ENCODE peak calls at places on chromosomes 6 and 20, in eight cellular contexts. One of them, this sample, is unnamed.

GRCh38 chr6:120122401-120122800 is 772.8 kb upstream of the MAN1A1 start:
- DNase-seq in tibial artery: no peak
- DNase-seq in GM12878: no peak
- DNase-seq in brain microvascular endothelial cell: no peak
- DNase-seq in PC-3: peak
- DNase-seq in hepatocyte: no peak
- DNase-seq in WERI-Rb-1: no peak
- DNase-seq in AG04449: no peak
- DNase-seq in this sample: no peak

GRCh38 chr6:12422848-12423247 is 132.7 kb downstream of the EDN1 start:
- DNase-seq in WERI-Rb-1: no peak
- DNase-seq in AG04449: no peak
- DNase-seq in brain microvascular endothelial cell: no peak
- DNase-seq in hepatocyte: no peak
- DNase-seq in GM12878: no peak
- DNase-seq in PC-3: no peak
- DNase-seq in tibial artery: peak
- DNase-seq in this sample: no peak

GRCh38 chr6:155224618-155225017 is 39.2 kb upstream of the CLDN20 start:
- DNase-seq in WERI-Rb-1: no peak
- DNase-seq in brain microvascular endothelial cell: no peak
- DNase-seq in AG04449: no peak
- DNase-seq in GM12878: no peak
- DNase-seq in PC-3: no peak
- DNase-seq in tibial artery: no peak
- DNase-seq in hepatocyte: peak
- DNase-seq in this sample: no peak

GRCh38 chr20:20664795-20665194 is 47.6 kb downstream of the RALGAPA2 start:
- DNase-seq in AG04449: no peak
- DNase-seq in GM12878: no peak
- DNase-seq in hepatocyte: peak
- DNase-seq in WERI-Rb-1: peak
- DNase-seq in brain microvascular endothelial cell: peak
- DNase-seq in PC-3: peak
- DNase-seq in tibial artery: no peak
- DNase-seq in this sample: peak

GRCh38 chr6:35469711-35470662 is 1.8 kb downstream of the RPL10A start:
- DNase-seq in WERI-Rb-1: peak
- DNase-seq in brain microvascular endothelial cell: no peak
- DNase-seq in AG04449: no peak
- DNase-seq in GM12878: no peak
- DNase-seq in tibial artery: no peak
- DNase-seq in PC-3: peak
- DNase-seq in hepatocyte: no peak
- DNase-seq in this sample: peak

GRCh38 chr6:35486005-35486925 is 10.6 kb downstream of the TEAD3 start:
- DNase-seq in AG04449: no peak
- DNase-seq in PC-3: peak
- DNase-seq in hepatocyte: peak
- DNase-seq in tibial artery: peak
- DNase-seq in brain microvascular endothelial cell: no peak
- DNase-seq in GM12878: no peak
- DNase-seq in WERI-Rb-1: peak
- DNase-seq in this sample: no peak

GRCh38 chr6:154500769-154501171 is 9.7 kb downstream of the CNKSR3 start:
- DNase-seq in WERI-Rb-1: no peak
- DNase-seq in tibial artery: no peak
- DNase-seq in GM12878: no peak
- DNase-seq in AG04449: no peak
- DNase-seq in hepatocyte: peak
- DNase-seq in brain microvascular endothelial cell: no peak
- DNase-seq in PC-3: peak
- DNase-seq in this sample: no peak

GRCh38 chr6:138493413-138493812 is 5.9 kb downstream of the NHSL1 start:
- DNase-seq in AG04449: peak
- DNase-seq in tibial artery: no peak
- DNase-seq in brain microvascular endothelial cell: peak
- DNase-seq in PC-3: no peak
- DNase-seq in GM12878: no peak
- DNase-seq in hepatocyte: peak
- DNase-seq in WERI-Rb-1: no peak
- DNase-seq in this sample: no peak

GRCh38 chr20:60057866-60058807 is 99.9 kb downstream of the CDH26 start:
- DNase-seq in tibial artery: no peak
- DNase-seq in WERI-Rb-1: peak
- DNase-seq in GM12878: no peak
- DNase-seq in AG04449: no peak
- DNase-seq in PC-3: no peak
- DNase-seq in hepatocyte: peak
- DNase-seq in brain microvascular endothelial cell: peak
- DNase-seq in this sample: peak

GRCh38 chr6:70180183-70180903 is 122.5 kb downstream of the COL9A1 start:
- DNase-seq in AG04449: no peak
- DNase-seq in hepatocyte: no peak
- DNase-seq in tibial artery: no peak
- DNase-seq in PC-3: no peak
- DNase-seq in brain microvascular endothelial cell: no peak
- DNase-seq in WERI-Rb-1: no peak
- DNase-seq in GM12878: no peak
- DNase-seq in this sample: no peak

GRCh38 chr6:31970604-31971271 is 1.2 kb downstream of the DXO start:
- DNase-seq in brain microvascular endothelial cell: no peak
- DNase-seq in AG04449: no peak
- DNase-seq in WERI-Rb-1: no peak
- DNase-seq in tibial artery: no peak
- DNase-seq in PC-3: peak
- DNase-seq in hepatocyte: no peak
- DNase-seq in GM12878: no peak
- DNase-seq in this sample: peak

GRCh38 chr20:56245761-56246160 is 2.8 kb upstream of the MC3R start:
- DNase-seq in WERI-Rb-1: no peak
- DNase-seq in brain microvascular endothelial cell: no peak
- DNase-seq in AG04449: no peak
- DNase-seq in tibial artery: no peak
- DNase-seq in PC-3: peak
- DNase-seq in GM12878: no peak
- DNase-seq in hepatocyte: no peak
- DNase-seq in this sample: no peak

GRCh38 chr6:75207211-75207984 is 1.5 kb upstream of the COL12A1 start:
- DNase-seq in GM12878: no peak
- DNase-seq in PC-3: no peak
- DNase-seq in AG04449: no peak
- DNase-seq in brain microvascular endothelial cell: no peak
- DNase-seq in WERI-Rb-1: no peak
- DNase-seq in hepatocyte: peak
- DNase-seq in tibial artery: no peak
- DNase-seq in this sample: no peak

GRCh38 chr6:21479140-21479539 is 114.4 kb upstream of the SOX4 start:
- DNase-seq in hepatocyte: no peak
- DNase-seq in GM12878: no peak
- DNase-seq in tibial artery: no peak
- DNase-seq in AG04449: no peak
- DNase-seq in WERI-Rb-1: no peak
- DNase-seq in PC-3: peak
- DNase-seq in brain microvascular endothelial cell: peak
- DNase-seq in this sample: peak

GRCh38 chr6:45924763-45925342 is 90.8 kb downstream of the CLIC5 start:
- DNase-seq in AG04449: no peak
- DNase-seq in PC-3: peak
- DNase-seq in brain microvascular endothelial cell: no peak
- DNase-seq in tibial artery: no peak
- DNase-seq in GM12878: no peak
- DNase-seq in WERI-Rb-1: no peak
- DNase-seq in hepatocyte: no peak
- DNase-seq in this sample: no peak

GRCh38 chr6:145018027-145018426 is 717.3 kb downstream of the EPM2A start:
- DNase-seq in WERI-Rb-1: no peak
- DNase-seq in AG04449: no peak
- DNase-seq in tibial artery: no peak
- DNase-seq in brain microvascular endothelial cell: no peak
- DNase-seq in PC-3: no peak
- DNase-seq in GM12878: no peak
- DNase-seq in hepatocyte: no peak
- DNase-seq in this sample: no peak

GRCh38 chr6:2103644-2104523 is 141.5 kb downstream of the GMDS start:
- DNase-seq in WERI-Rb-1: no peak
- DNase-seq in AG04449: no peak
- DNase-seq in brain microvascular endothelial cell: peak
- DNase-seq in tibial artery: peak
- DNase-seq in hepatocyte: peak
- DNase-seq in GM12878: peak
- DNase-seq in PC-3: peak
- DNase-seq in this sample: peak

DNA sequence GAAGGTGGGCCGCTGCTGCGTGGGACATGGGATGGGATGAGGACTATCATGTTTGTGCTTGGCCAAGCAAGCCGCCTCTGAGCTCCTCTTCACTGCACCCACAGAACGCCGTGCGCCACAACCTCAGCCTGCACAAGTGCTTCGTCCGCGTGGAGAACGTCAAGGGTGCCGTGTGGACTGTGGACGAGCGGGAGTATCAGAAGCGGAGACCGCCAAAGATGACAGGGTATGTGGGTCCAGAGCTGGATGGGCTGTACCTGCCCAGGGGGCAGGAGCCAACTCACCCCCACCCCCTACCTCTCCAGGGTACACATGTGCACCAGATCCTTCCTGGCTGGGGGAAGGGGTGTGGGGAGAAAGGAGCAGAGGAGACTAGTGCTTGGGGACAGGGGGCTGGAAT is 43.5 kb upstream of the MDFI start:
- DNase-seq in WERI-Rb-1: no peak
- DNase-seq in GM12878: no peak
- DNase-seq in AG04449: no peak
- DNase-seq in hepatocyte: peak
- DNase-seq in tibial artery: no peak
- DNase-seq in PC-3: no peak
- DNase-seq in brain microvascular endothelial cell: no peak
- DNase-seq in this sample: no peak
- H3K4me3 ChIP-seq in WERI-Rb-1: no peak
- H3K4me3 ChIP-seq in GM12878: no peak
- H3K4me3 ChIP-seq in AG04449: no peak
- H3K4me3 ChIP-seq in hepatocyte: no peak
- H3K4me3 ChIP-seq in tibial artery: no peak
- H3K4me3 ChIP-seq in PC-3: no peak
- H3K4me3 ChIP-seq in brain microvascular endothelial cell: no peak
- H3K4me3 ChIP-seq in this sample: no peak

GRCh38 chr20:25696384-25697131 is at the start of gene ZNF337:
- DNase-seq in hepatocyte: peak
- DNase-seq in AG04449: peak
- DNase-seq in tibial artery: peak
- DNase-seq in PC-3: peak
- DNase-seq in WERI-Rb-1: peak
- DNase-seq in brain microvascular endothelial cell: peak
- DNase-seq in GM12878: peak
- DNase-seq in this sample: peak
- TF ChIP-seq CTCF in hepatocyte: peak
- TF ChIP-seq CTCF in AG04449: peak
- TF ChIP-seq CTCF in tibial artery: peak
- TF ChIP-seq CTCF in PC-3: peak
- TF ChIP-seq CTCF in WERI-Rb-1: peak
- TF ChIP-seq CTCF in brain microvascular endothelial cell: no peak
- TF ChIP-seq CTCF in GM12878: no peak
- TF ChIP-seq CTCF in this sample: no peak

GRCh38 chr6:157302761-157303160 is 20.6 kb downstream of the TMEM242 start:
- DNase-seq in WERI-Rb-1: no peak
- DNase-seq in AG04449: no peak
- DNase-seq in PC-3: no peak
- DNase-seq in brain microvascular endothelial cell: no peak
- DNase-seq in GM12878: no peak
- DNase-seq in tibial artery: no peak
- DNase-seq in hepatocyte: peak
- DNase-seq in this sample: no peak

GRCh38 chr6:157300436-157300835 is 22.9 kb downstream of the TMEM242 start:
- DNase-seq in tibial artery: no peak
- DNase-seq in hepatocyte: no peak
- DNase-seq in GM12878: no peak
- DNase-seq in PC-3: no peak
- DNase-seq in WERI-Rb-1: no peak
- DNase-seq in AG04449: no peak
- DNase-seq in brain microvascular endothelial cell: no peak
- DNase-seq in this sample: no peak

GRCh38 chr6:157307661-157308060 is 15.7 kb downstream of the TMEM242 start:
- DNase-seq in AG04449: no peak
- DNase-seq in PC-3: no peak
- DNase-seq in GM12878: no peak
- DNase-seq in tibial artery: no peak
- DNase-seq in hepatocyte: no peak
- DNase-seq in brain microvascular endothelial cell: no peak
- DNase-seq in WERI-Rb-1: no peak
- DNase-seq in this sample: no peak

GRCh38 chr6:157304840-157305675 is 18.3 kb downstream of the TMEM242 start:
- DNase-seq in GM12878: no peak
- DNase-seq in AG04449: no peak
- DNase-seq in hepatocyte: peak
- DNase-seq in tibial artery: no peak
- DNase-seq in brain microvascular endothelial cell: peak
- DNase-seq in PC-3: no peak
- DNase-seq in WERI-Rb-1: no peak
- DNase-seq in this sample: no peak

DNA sequence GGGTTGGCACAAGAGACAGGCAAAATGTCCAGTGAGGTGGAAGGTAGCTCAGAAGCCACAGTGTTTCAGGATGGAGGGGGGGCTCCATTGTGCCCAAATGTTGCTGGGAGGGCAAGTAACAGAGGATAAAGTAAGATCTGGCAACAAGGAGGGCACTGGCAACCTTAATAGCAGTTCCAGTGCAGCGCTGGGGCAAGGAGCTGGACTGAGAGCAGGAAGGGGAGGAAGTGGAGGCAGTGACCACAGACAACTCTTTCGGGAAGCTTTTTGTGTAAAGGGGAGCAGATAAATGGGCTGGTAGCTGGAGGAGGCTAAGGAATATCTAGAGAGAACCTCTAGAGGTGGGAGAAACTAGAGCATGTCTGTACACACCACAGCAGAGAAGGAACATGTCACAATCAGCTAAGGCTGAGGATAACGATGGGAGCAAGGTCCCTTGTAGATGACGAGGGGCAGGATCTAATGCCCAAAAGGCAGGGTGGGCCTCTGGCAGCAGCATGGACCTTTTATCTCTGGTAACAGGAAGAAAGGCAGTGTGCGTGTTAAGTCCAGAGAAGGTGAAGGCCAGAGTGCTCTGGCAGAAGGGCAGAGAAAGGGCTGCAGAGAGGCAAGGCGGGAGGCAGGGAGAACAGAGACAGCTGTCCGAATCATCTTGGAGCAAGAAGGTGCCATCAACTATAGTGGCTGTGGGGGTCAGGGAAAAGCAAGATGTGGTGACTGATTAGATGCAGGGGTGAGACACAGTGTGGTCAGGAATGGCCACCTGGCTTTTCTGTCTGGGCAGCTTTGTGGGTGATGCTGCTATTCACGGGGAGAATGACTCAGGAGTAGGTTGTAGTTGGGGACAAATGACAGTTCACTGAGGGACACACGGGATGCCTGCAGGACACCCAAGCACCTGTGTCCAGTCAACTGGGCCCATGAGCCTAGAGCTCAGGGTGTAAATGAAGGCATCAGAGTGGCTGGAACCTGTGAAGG is 17.4 kb downstream of the TMEM242 start:
- DNase-seq in hepatocyte: no peak
- DNase-seq in brain microvascular endothelial cell: no peak
- DNase-seq in PC-3: no peak
- DNase-seq in GM12878: no peak
- DNase-seq in tibial artery: no peak
- DNase-seq in WERI-Rb-1: no peak
- DNase-seq in AG04449: no peak
- DNase-seq in this sample: no peak
- H3K4me3 ChIP-seq in hepatocyte: no peak
- H3K4me3 ChIP-seq in brain microvascular endothelial cell: no peak
- H3K4me3 ChIP-seq in PC-3: no peak
- H3K4me3 ChIP-seq in GM12878: no peak
- H3K4me3 ChIP-seq in tibial artery: no peak
- H3K4me3 ChIP-seq in WERI-Rb-1: no peak
- H3K4me3 ChIP-seq in AG04449: no peak
- H3K4me3 ChIP-seq in this sample: no peak

GRCh38 chr20:61683721-61684120 is 382.0 kb downstream of the TAF4 start:
- DNase-seq in AG04449: no peak
- DNase-seq in brain microvascular endothelial cell: no peak
- DNase-seq in GM12878: no peak
- DNase-seq in hepatocyte: no peak
- DNase-seq in tibial artery: no peak
- DNase-seq in WERI-Rb-1: no peak
- DNase-seq in PC-3: no peak
- DNase-seq in this sample: no peak
- TF ChIP-seq CTCF in AG04449: no peak
- TF ChIP-seq CTCF in brain microvascular endothelial cell: no peak
- TF ChIP-seq CTCF in GM12878: no peak
- TF ChIP-seq CTCF in hepatocyte: no peak
- TF ChIP-seq CTCF in tibial artery: no peak
- TF ChIP-seq CTCF in WERI-Rb-1: no peak
- TF ChIP-seq CTCF in PC-3: no peak
- TF ChIP-seq CTCF in this sample: no peak

This sample was measured in BE2C.